ENCODE peak calls at places on chromosomes 4 and X, in six cellular contexts. One of them, this sample, is unnamed.
A peak's percentile ranks its signal among the peaks of the same experiment; 100 is the strongest.

GRCh38 chrX:10399152-10399741 is 221.1 kb downstream of the MID1 start:
- DNase-seq in uterus: no peak
- DNase-seq in PC-3: no peak
- DNase-seq in HFFc6: no peak
- DNase-seq in SK-N-SH: no peak
- DNase-seq in CD8-positive, alpha-beta T cell: no peak
- DNase-seq in this sample: no peak

GRCh38 chrX:49753691-49754090 is 57.9 kb upstream of the PAGE1 start:
- DNase-seq in CD8-positive, alpha-beta T cell: no peak
- DNase-seq in uterus: no peak
- DNase-seq in SK-N-SH: no peak
- DNase-seq in HFFc6: no peak
- DNase-seq in PC-3: no peak
- DNase-seq in this sample: no peak

GRCh38 chr4:8558080-8558960 is 21.9 kb upstream of the GPR78 start:
- DNase-seq in uterus: no peak
- DNase-seq in HFFc6: peak; percentile 40
- DNase-seq in CD8-positive, alpha-beta T cell: no peak
- DNase-seq in SK-N-SH: no peak
- DNase-seq in PC-3: peak; percentile 68
- DNase-seq in this sample: no peak

GRCh38 chrX:146054311-146054710 is 236.7 kb downstream of the SLITRK2 start:
- DNase-seq in HFFc6: no peak
- DNase-seq in uterus: no peak
- DNase-seq in PC-3: no peak
- DNase-seq in SK-N-SH: no peak
- DNase-seq in CD8-positive, alpha-beta T cell: no peak
- DNase-seq in this sample: no peak

GRCh38 chr4:75848891-75849290 is 53.4 kb downstream of the PPEF2 start:
- DNase-seq in HFFc6: peak; percentile 78
- DNase-seq in CD8-positive, alpha-beta T cell: no peak
- DNase-seq in PC-3: no peak
- DNase-seq in SK-N-SH: no peak
- DNase-seq in uterus: no peak
- DNase-seq in this sample: no peak

GRCh38 chrX:12779534-12779933 is 11.7 kb upstream of the PRPS2 start:
- DNase-seq in CD8-positive, alpha-beta T cell: no peak
- DNase-seq in HFFc6: no peak
- DNase-seq in SK-N-SH: no peak
- DNase-seq in PC-3: no peak
- DNase-seq in uterus: no peak
- DNase-seq in this sample: no peak

GRCh38 chr4:6495296-6495590 is 22.8 kb upstream of the PPP2R2C start:
- DNase-seq in PC-3: no peak
- DNase-seq in HFFc6: no peak
- DNase-seq in CD8-positive, alpha-beta T cell: no peak
- DNase-seq in SK-N-SH: no peak
- DNase-seq in uterus: no peak
- DNase-seq in this sample: no peak

GRCh38 chr4:3523628-3524221 is 8.5 kb downstream of the LRPAP1 start:
- DNase-seq in CD8-positive, alpha-beta T cell: peak; percentile 5
- DNase-seq in HFFc6: no peak
- DNase-seq in SK-N-SH: no peak
- DNase-seq in uterus: no peak
- DNase-seq in PC-3: no peak
- DNase-seq in this sample: no peak

GRCh38 chr4:40594261-40595178 is 35.1 kb downstream of the RBM47 start:
- DNase-seq in CD8-positive, alpha-beta T cell: no peak
- DNase-seq in uterus: no peak
- DNase-seq in HFFc6: peak; percentile 80
- DNase-seq in PC-3: peak; percentile 34
- DNase-seq in SK-N-SH: no peak
- DNase-seq in this sample: no peak

GRCh38 chrX:11180571-11180970 is 69.4 kb downstream of the HCCS start:
- DNase-seq in HFFc6: no peak
- DNase-seq in uterus: no peak
- DNase-seq in PC-3: peak; percentile 73
- DNase-seq in SK-N-SH: no peak
- DNase-seq in CD8-positive, alpha-beta T cell: no peak
- DNase-seq in this sample: no peak

GRCh38 chrX:45133465-45133864 is 67.2 kb downstream of the DIPK2B start:
- DNase-seq in SK-N-SH: no peak
- DNase-seq in PC-3: no peak
- DNase-seq in HFFc6: no peak
- DNase-seq in CD8-positive, alpha-beta T cell: no peak
- DNase-seq in uterus: no peak
- DNase-seq in this sample: no peak

GRCh38 chrX:150225266-150225665 is 137.9 kb upstream of the MAMLD1 start:
- DNase-seq in SK-N-SH: no peak
- DNase-seq in CD8-positive, alpha-beta T cell: no peak
- DNase-seq in uterus: no peak
- DNase-seq in PC-3: no peak
- DNase-seq in HFFc6: no peak
- DNase-seq in this sample: no peak

GRCh38 chrX:136491832-136492231 is 4.1 kb downstream of the BRS3 start:
- DNase-seq in uterus: no peak
- DNase-seq in SK-N-SH: no peak
- DNase-seq in CD8-positive, alpha-beta T cell: no peak
- DNase-seq in HFFc6: no peak
- DNase-seq in PC-3: no peak
- DNase-seq in this sample: no peak

GRCh38 chr4:94202769-94203168 is 4.9 kb upstream of the SMARCAD1 start:
- DNase-seq in HFFc6: no peak
- DNase-seq in CD8-positive, alpha-beta T cell: no peak
- DNase-seq in PC-3: no peak
- DNase-seq in uterus: no peak
- DNase-seq in SK-N-SH: no peak
- DNase-seq in this sample: no peak

GRCh38 chr4:8552581-8553205 is 27.5 kb upstream of the GPR78 start:
- DNase-seq in PC-3: no peak
- DNase-seq in uterus: no peak
- DNase-seq in HFFc6: no peak
- DNase-seq in CD8-positive, alpha-beta T cell: no peak
- DNase-seq in SK-N-SH: peak; percentile 5
- DNase-seq in this sample: no peak

GRCh38 chrX:141185366-141185765 is 8.4 kb upstream of the LDOC1 start:
- DNase-seq in HFFc6: no peak
- DNase-seq in CD8-positive, alpha-beta T cell: no peak
- DNase-seq in SK-N-SH: no peak
- DNase-seq in uterus: no peak
- DNase-seq in PC-3: no peak
- DNase-seq in this sample: no peak

GRCh38 chrX:41666251-41666650 is 22.5 kb upstream of the GPR34 start:
- DNase-seq in SK-N-SH: no peak
- DNase-seq in PC-3: no peak
- DNase-seq in CD8-positive, alpha-beta T cell: no peak
- DNase-seq in uterus: no peak
- DNase-seq in HFFc6: no peak
- DNase-seq in this sample: no peak

This sample was measured in T-helper 2 cell.